ENCODE peak calls at places on chromosomes 16 and 17, in six cellular contexts. I is MM.1S; D is heart left ventricle; M is adrenal gland; W is retinal pigment epithelial cell; J is CD8-positive, alpha-beta T cell. V is an unnamed sample.

GRCh38 chr16:49354991-49355390 is 18.6 kb upstream of the C16orf78 start:
- DNase-seq in D (no peak), I (no peak), J (no peak), W (no peak), M (no peak), V (no peak)

GRCh38 chr16:29820730-29821662 is 734 bp downstream of the MVP start:
- DNase-seq in J (peak), W (no peak), D (peak), M (peak), I (peak), V (peak)

GRCh38 chr17:49443862-49444261 is 29.2 kb upstream of the PHB1 start:
- DNase-seq in J (no peak), W (no peak), M (no peak), D (no peak), I (no peak), V (no peak)

GRCh38 chr16:56350491-56351405 is 74.6 kb downstream of the AMFR start:
- DNase-seq in M (no peak), W (no peak), J (no peak), I (no peak), D (peak), V (no peak)

GRCh38 chr17:43927101-43927935 is 15.0 kb downstream of the PPY start:
- DNase-seq in D (peak), M (no peak), J (no peak), W (no peak), I (no peak), V (no peak)

GRCh38 chr16:21197115-21197514 is 14.3 kb downstream of the ZP2 start:
- DNase-seq in M (no peak), D (no peak), W (no peak), J (no peak), I (no peak), V (no peak)

GRCh38 chr17:72187544-72187943 is 66.7 kb downstream of the SOX9 start:
- DNase-seq in W (no peak), M (peak), I (no peak), D (peak), J (no peak), V (no peak)

GRCh38 chr17:28667870-28668269 is 5.9 kb downstream of the SUPT6H start:
- DNase-seq in I (no peak), M (no peak), D (no peak), W (no peak), J (no peak), V (no peak)

GRCh38 chr17:38883592-38884526 is 14.0 kb downstream of the LASP1 start:
- DNase-seq in W (no peak), D (no peak), J (no peak), M (no peak), I (no peak), V (no peak)
- TF ChIP-seq CTCF in W (no peak), D (no peak), J (no peak), M (no peak), I (no peak), V (no peak)

DNA sequence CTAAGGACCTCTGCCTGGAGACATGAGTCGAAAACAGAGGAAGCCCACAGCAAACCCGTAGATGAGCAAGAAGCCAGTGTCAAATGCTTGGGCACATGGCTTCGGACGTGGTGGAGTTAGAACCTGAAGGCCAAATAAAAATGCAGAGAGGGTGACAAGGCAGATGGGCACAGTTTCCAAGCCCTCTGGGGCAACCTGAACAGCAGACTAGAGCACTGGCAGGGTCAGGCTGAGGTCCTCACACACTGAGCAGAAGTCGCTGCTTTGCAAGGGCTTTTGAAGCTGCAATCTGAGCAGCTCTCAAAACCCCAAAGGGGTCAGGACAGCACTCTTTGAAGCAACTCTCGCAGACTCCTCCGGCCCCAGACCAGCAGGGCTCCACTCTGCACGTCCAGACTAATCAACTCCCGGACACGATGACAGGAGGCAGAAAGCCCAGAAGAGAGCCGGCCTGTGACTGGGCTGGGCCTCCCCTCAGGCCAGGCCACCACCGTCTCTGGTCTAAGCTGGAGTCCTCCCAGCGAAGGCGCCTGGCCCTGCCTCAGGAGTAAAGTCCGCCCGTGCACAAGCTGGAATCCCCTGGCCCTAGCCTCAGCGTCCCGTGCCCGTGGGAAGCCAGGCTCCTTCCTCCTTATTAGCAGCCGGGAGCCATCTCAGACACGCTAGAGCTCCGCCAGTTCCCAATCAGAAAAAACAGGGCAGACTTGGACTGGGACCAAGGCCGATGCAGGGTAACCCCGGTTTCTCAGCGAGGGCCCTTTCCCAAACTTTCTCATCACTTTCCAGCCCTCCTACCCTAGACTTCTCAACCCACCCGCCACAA is 924 bp downstream of the SMARCD2 start:
- DNase-seq in M (peak), I (peak), W (no peak), D (peak), J (no peak), V (peak)
- TF ChIP-seq CTCF in M (no peak), I (no peak), W (no peak), D (no peak), J (no peak), V (no peak)

GRCh38 chr16:88608076-88608475 is 30.3 kb upstream of the IL17C start:
- DNase-seq in W (no peak), I (no peak), D (no peak), J (no peak), M (no peak), V (no peak)
- TF ChIP-seq CTCF in W (no peak), I (no peak), D (no peak), J (no peak), M (no peak), V (no peak)

GRCh38 chr16:57781741-57782606 is 20.3 kb downstream of the KIFC3 start:
- DNase-seq in W (no peak), M (no peak), I (no peak), J (no peak), D (no peak), V (no peak)
- TF ChIP-seq CTCF in W (no peak), M (no peak), I (no peak), J (no peak), D (no peak), V (no peak)

DNA sequence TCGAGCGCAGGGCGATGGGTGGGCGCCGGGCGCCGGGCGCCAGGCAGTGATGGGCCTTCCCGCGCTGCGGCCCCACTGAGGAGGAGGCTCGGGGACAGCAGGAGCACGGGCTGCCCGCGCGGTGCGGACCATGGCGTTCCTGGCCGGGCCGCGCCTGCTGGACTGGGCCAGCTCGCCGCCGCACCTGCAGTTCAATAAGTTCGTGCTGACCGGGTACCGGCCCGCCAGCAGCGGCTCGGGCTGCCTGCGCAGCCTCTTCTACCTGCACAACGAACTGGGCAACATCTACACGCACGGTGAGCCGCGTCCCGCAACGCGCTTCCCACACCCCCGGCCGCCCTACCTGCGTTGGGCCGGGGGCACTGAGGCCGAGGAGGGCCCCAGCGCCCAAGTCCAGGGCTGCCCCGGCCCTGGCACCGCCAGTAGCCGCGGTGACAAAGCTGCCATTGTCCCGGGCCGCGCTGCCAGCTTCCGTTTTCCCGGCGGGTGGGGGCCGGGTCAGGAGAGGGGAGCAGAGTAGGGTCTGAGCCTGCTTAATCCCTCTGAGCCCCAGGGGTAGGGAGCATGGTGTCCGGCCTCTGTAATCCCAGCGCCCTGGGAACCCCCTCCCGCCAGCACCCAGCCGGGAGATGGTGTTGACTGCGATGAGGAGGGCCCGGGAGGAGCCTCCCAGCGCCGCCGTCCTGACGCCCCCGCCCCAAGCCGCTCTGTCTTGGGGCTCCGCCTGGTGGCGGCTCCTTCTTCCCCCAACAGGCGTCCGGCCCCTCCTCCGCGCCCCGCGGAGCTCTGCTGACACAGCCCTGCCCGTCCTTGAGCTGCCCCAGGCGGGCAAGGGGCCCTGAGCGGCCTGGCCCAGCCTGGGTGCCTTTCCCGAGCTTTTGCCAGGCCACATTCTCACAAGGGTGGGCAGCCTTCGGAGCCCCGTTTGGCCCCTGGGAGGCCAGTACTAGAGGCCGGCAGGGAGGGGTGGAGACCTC is 685 bp downstream of the PAQR4 start:
- DNase-seq in M (peak), W (no peak), D (peak), J (peak), I (peak), V (peak)
- TF ChIP-seq CTCF in M (peak), W (peak), D (peak), J (no peak), I (peak), V (peak)

GRCh38 chr16:84049403-84050060 is 6.9 kb upstream of the SLC38A8 start:
- DNase-seq in M (no peak), J (no peak), W (no peak), I (no peak), D (no peak), V (no peak)

GRCh38 chr16:84047626-84048025 is 5.0 kb upstream of the SLC38A8 start:
- DNase-seq in I (no peak), W (no peak), D (no peak), M (no peak), J (no peak), V (no peak)

GRCh38 chr16:84048871-84049270 is 6.3 kb upstream of the SLC38A8 start:
- DNase-seq in J (no peak), W (no peak), I (no peak), M (no peak), D (no peak), V (no peak)

GRCh38 chr16:84047206-84047605 is 4.6 kb upstream of the SLC38A8 start:
- DNase-seq in M (no peak), J (no peak), D (no peak), I (no peak), W (no peak), V (no peak)

GRCh38 chr16:84048306-84048705 is 5.7 kb upstream of the SLC38A8 start:
- DNase-seq in I (no peak), M (no peak), W (no peak), J (no peak), D (no peak), V (no peak)
- TF ChIP-seq CTCF in I (no peak), M (no peak), W (peak), J (no peak), D (no peak), V (no peak)

GRCh38 chr17:79029327-79030009 is 5.5 kb downstream of the C1QTNF1 start:
- DNase-seq in J (no peak), I (no peak), D (peak), M (no peak), W (no peak), V (no peak)

GRCh38 chr17:79027274-79027924 is 3.4 kb downstream of the C1QTNF1 start:
- DNase-seq in J (no peak), D (peak), M (peak), I (no peak), W (no peak), V (no peak)

GRCh38 chr17:79026345-79027273 is 2.6 kb downstream of the C1QTNF1 start:
- DNase-seq in I (no peak), W (no peak), J (no peak), D (peak), M (peak), V (no peak)

GRCh38 chr17:79027925-79028491 is 4.0 kb downstream of the C1QTNF1 start:
- DNase-seq in J (no peak), D (peak), I (no peak), M (peak), W (no peak), V (no peak)

DNA sequence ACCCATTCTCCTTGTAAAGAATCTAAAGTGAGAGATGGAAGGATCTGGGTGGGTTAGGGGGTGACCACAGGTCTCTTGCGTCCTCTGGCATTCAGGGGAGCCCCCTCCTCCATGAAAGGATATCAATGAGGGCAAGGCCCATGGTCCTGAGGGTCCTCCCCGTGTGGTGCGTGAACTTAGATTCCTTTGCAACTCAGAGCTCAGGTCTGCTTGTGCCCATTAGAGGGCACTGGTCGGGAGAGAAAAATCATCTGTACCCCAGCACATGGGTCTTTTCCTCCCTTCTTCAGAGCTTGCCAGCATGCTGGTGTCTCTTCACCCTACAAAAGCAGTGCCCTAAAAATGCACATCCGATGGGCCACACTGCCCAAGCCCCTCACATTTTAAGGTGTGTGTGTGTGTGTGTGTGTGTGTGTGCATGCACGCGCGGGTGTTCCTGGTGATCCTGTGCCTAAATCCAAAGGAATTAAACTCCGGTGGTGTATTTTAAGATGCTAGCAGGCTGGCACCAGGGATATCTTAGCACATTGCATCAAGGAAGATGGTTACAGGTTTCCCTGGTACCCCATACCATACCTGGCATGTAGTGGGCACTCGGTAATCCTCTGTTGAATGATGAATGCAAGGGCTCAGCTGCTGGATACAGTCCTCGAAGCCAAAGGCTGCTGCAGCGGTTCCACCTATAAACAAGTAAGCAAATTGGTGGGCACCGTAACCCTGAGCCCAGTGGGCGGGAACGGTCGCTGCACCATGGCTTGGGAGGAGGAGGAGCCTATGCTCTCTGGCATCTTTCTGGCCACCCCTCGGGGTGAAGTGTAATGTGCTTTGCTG is 4.7 kb downstream of the C1QTNF1 start:
- DNase-seq in J (no peak), I (no peak), D (peak), W (no peak), M (no peak), V (no peak)
- TF ChIP-seq CTCF in J (no peak), I (peak), D (peak), W (peak), M (peak), V (no peak)

GRCh38 chr17:39923836-39924690 is 3.3 kb downstream of the ORMDL3 start:
- DNase-seq in D (no peak), W (no peak), M (no peak), I (no peak), J (no peak), V (no peak)
- TF ChIP-seq CTCF in D (peak), W (peak), M (no peak), I (no peak), J (no peak), V (no peak)